ENCODE peak calls at places on chromosomes 13 and 19, in seven cellular contexts. One of them, this sample, is unnamed.
A peak's percentile ranks its signal among the peaks of the same experiment; 100 is the strongest.

GRCh38 chr19:17248011-17248776 is 2.5 kb upstream of the NR2F6 start:
- DNase-seq in stomach: peak; percentile 60
- DNase-seq in suprapubic skin: no peak
- DNase-seq in lung: no peak
- DNase-seq in psoas muscle: no peak
- DNase-seq in right lobe of liver: no peak
- DNase-seq in cardiac muscle cell: no peak
- DNase-seq in this sample: peak; percentile 75

GRCh38 chr19:18416778-18417249 is 2.4 kb upstream of the SSBP4 start:
- DNase-seq in stomach: peak; percentile 74
- DNase-seq in suprapubic skin: peak; percentile 97
- DNase-seq in lung: peak; percentile 81
- DNase-seq in psoas muscle: peak; percentile 93
- DNase-seq in right lobe of liver: peak; percentile 91
- DNase-seq in cardiac muscle cell: peak; percentile 96
- DNase-seq in this sample: no peak

GRCh38 chr19:55070755-55071502 is 4.7 kb upstream of the EPS8L1 start:
- DNase-seq in stomach: peak; percentile 73
- DNase-seq in suprapubic skin: no peak
- DNase-seq in lung: peak; percentile 58
- DNase-seq in psoas muscle: no peak
- DNase-seq in right lobe of liver: no peak
- DNase-seq in cardiac muscle cell: peak; percentile 46
- DNase-seq in this sample: peak; percentile 84

GRCh38 chr13:46655727-46656180 is 102.8 kb downstream of the LRCH1 start:
- DNase-seq in stomach: peak; percentile 59
- DNase-seq in suprapubic skin: no peak
- DNase-seq in lung: no peak
- DNase-seq in psoas muscle: no peak
- DNase-seq in right lobe of liver: no peak
- DNase-seq in cardiac muscle cell: peak; percentile 68
- DNase-seq in this sample: no peak

GRCh38 chr13:77781804-77782203 is 84.3 kb downstream of the SLAIN1 start:
- DNase-seq in stomach: no peak
- DNase-seq in suprapubic skin: no peak
- DNase-seq in lung: no peak
- DNase-seq in psoas muscle: no peak
- DNase-seq in right lobe of liver: no peak
- DNase-seq in cardiac muscle cell: no peak
- DNase-seq in this sample: no peak

GRCh38 chr13:50873481-50873880 is 30.0 kb upstream of the DLEU7 start:
- DNase-seq in stomach: no peak
- DNase-seq in suprapubic skin: no peak
- DNase-seq in lung: no peak
- DNase-seq in psoas muscle: no peak
- DNase-seq in right lobe of liver: no peak
- DNase-seq in cardiac muscle cell: no peak
- DNase-seq in this sample: no peak

GRCh38 chr13:111115841-111116500 is 861 bp downstream of the ARHGEF7 start:
- DNase-seq in stomach: no peak
- DNase-seq in suprapubic skin: peak; percentile 81
- DNase-seq in lung: no peak
- DNase-seq in psoas muscle: peak; percentile 64
- DNase-seq in right lobe of liver: peak; percentile 67
- DNase-seq in cardiac muscle cell: peak; percentile 77
- DNase-seq in this sample: peak; percentile 66

GRCh38 chr19:49272204-49272603 is 52.8 kb downstream of the SLC6A16 start:
- DNase-seq in stomach: no peak
- DNase-seq in suprapubic skin: no peak
- DNase-seq in lung: no peak
- DNase-seq in psoas muscle: no peak
- DNase-seq in right lobe of liver: no peak
- DNase-seq in cardiac muscle cell: peak; percentile 31
- DNase-seq in this sample: no peak

GRCh38 chr13:50923272-50923671 is 13.7 kb downstream of the RNASEH2B start:
- DNase-seq in stomach: no peak
- DNase-seq in suprapubic skin: no peak
- DNase-seq in lung: no peak
- DNase-seq in psoas muscle: no peak
- DNase-seq in right lobe of liver: no peak
- DNase-seq in cardiac muscle cell: no peak
- DNase-seq in this sample: no peak

GRCh38 chr13:20669162-20669561 is 34.3 kb upstream of the IL17D start:
- DNase-seq in stomach: no peak
- DNase-seq in suprapubic skin: no peak
- DNase-seq in lung: no peak
- DNase-seq in psoas muscle: no peak
- DNase-seq in right lobe of liver: no peak
- DNase-seq in cardiac muscle cell: no peak
- DNase-seq in this sample: no peak
- H3K27ac ChIP-seq in stomach: no peak overlapping the region
- H3K27ac ChIP-seq in suprapubic skin: no peak overlapping the region
- H3K27ac ChIP-seq in lung: no peak overlapping the region
- H3K27ac ChIP-seq in psoas muscle: no peak overlapping the region
- H3K27ac ChIP-seq in right lobe of liver: no peak overlapping the region
- H3K27ac ChIP-seq in cardiac muscle cell: no peak overlapping the region
- H3K27ac ChIP-seq in this sample: no peak overlapping the region

GRCh38 chr19:28500982-28501633 is 711.8 kb downstream of the UQCRFS1 start:
- DNase-seq in stomach: no peak
- DNase-seq in suprapubic skin: no peak
- DNase-seq in lung: no peak
- DNase-seq in psoas muscle: no peak
- DNase-seq in right lobe of liver: no peak
- DNase-seq in cardiac muscle cell: no peak
- DNase-seq in this sample: no peak
- H3K4me1 ChIP-seq in stomach: no peaks in the 10 kb centered on the region
- H3K4me1 ChIP-seq in suprapubic skin: no peaks in the 10 kb centered on the region
- H3K4me1 ChIP-seq in lung: no peaks in the 10 kb centered on the region
- H3K4me1 ChIP-seq in psoas muscle: no peaks in the 10 kb centered on the region
- H3K4me1 ChIP-seq in right lobe of liver: no peaks in the 10 kb centered on the region
- H3K4me1 ChIP-seq in cardiac muscle cell: no peaks in the 10 kb centered on the region
- H3K4me1 ChIP-seq in this sample: no peaks in the 10 kb centered on the region

GRCh38 chr13:109135018-109135417 is 505.6 kb downstream of the MYO16 start:
- DNase-seq in stomach: no peak
- DNase-seq in suprapubic skin: no peak
- DNase-seq in lung: no peak
- DNase-seq in psoas muscle: no peak
- DNase-seq in right lobe of liver: no peak
- DNase-seq in cardiac muscle cell: no peak
- DNase-seq in this sample: no peak
- H3K4me3 ChIP-seq in stomach: no peak overlapping the region
- H3K4me3 ChIP-seq in suprapubic skin: no peak overlapping the region
- H3K4me3 ChIP-seq in lung: no peak overlapping the region
- H3K4me3 ChIP-seq in psoas muscle: no peak overlapping the region
- H3K4me3 ChIP-seq in right lobe of liver: no peak overlapping the region
- H3K4me3 ChIP-seq in cardiac muscle cell: no peak overlapping the region
- H3K4me3 ChIP-seq in this sample: no peak overlapping the region

GRCh38 chr19:20254151-20254550 is 87.1 kb downstream of the ZNF486 start:
- DNase-seq in stomach: no peak
- DNase-seq in suprapubic skin: no peak
- DNase-seq in lung: no peak
- DNase-seq in psoas muscle: no peak
- DNase-seq in right lobe of liver: no peak
- DNase-seq in cardiac muscle cell: no peak
- DNase-seq in this sample: no peak

GRCh38 chr19:20256606-20257005 is 89.6 kb downstream of the ZNF486 start:
- DNase-seq in stomach: no peak
- DNase-seq in suprapubic skin: no peak
- DNase-seq in lung: no peak
- DNase-seq in psoas muscle: no peak
- DNase-seq in right lobe of liver: no peak
- DNase-seq in cardiac muscle cell: no peak
- DNase-seq in this sample: no peak

GRCh38 chr19:20259615-20260014 is 92.6 kb downstream of the ZNF486 start:
- DNase-seq in stomach: no peak
- DNase-seq in suprapubic skin: no peak
- DNase-seq in lung: no peak
- DNase-seq in psoas muscle: no peak
- DNase-seq in right lobe of liver: no peak
- DNase-seq in cardiac muscle cell: no peak
- DNase-seq in this sample: no peak
- H3K27ac ChIP-seq in stomach: no peak overlapping the region
- H3K27ac ChIP-seq in suprapubic skin: no peak overlapping the region
- H3K27ac ChIP-seq in lung: no peak overlapping the region
- H3K27ac ChIP-seq in psoas muscle: no peak overlapping the region
- H3K27ac ChIP-seq in right lobe of liver: no peak overlapping the region
- H3K27ac ChIP-seq in cardiac muscle cell: no peak overlapping the region
- H3K27ac ChIP-seq in this sample: no peak overlapping the region

GRCh38 chr19:1409204-1410005 is 2.0 kb downstream of the DAZAP1 start:
- DNase-seq in stomach: no peak
- DNase-seq in suprapubic skin: no peak
- DNase-seq in lung: no peak
- DNase-seq in psoas muscle: no peak
- DNase-seq in right lobe of liver: peak; percentile 57
- DNase-seq in cardiac muscle cell: no peak
- DNase-seq in this sample: no peak

GRCh38 chr19:1406496-1406817 is 929 bp upstream of the DAZAP1 start:
- DNase-seq in stomach: no peak
- DNase-seq in suprapubic skin: no peak
- DNase-seq in lung: no peak
- DNase-seq in psoas muscle: no peak
- DNase-seq in right lobe of liver: no peak
- DNase-seq in cardiac muscle cell: no peak
- DNase-seq in this sample: peak; percentile 54

GRCh38 chr19:1407662-1408299 is 395 bp downstream of the DAZAP1 start:
- DNase-seq in stomach: no peak
- DNase-seq in suprapubic skin: no peak
- DNase-seq in lung: peak; percentile 50
- DNase-seq in psoas muscle: peak; percentile 77
- DNase-seq in right lobe of liver: peak; percentile 71
- DNase-seq in cardiac muscle cell: no peak
- DNase-seq in this sample: no peak

GRCh38 chr19:1408300-1409203 is 1.2 kb downstream of the DAZAP1 start:
- DNase-seq in stomach: peak; percentile 51
- DNase-seq in suprapubic skin: no peak
- DNase-seq in lung: peak; percentile 62
- DNase-seq in psoas muscle: peak; percentile 77
- DNase-seq in right lobe of liver: peak; percentile 68
- DNase-seq in cardiac muscle cell: peak; percentile 62
- DNase-seq in this sample: peak; percentile 50

DNA sequence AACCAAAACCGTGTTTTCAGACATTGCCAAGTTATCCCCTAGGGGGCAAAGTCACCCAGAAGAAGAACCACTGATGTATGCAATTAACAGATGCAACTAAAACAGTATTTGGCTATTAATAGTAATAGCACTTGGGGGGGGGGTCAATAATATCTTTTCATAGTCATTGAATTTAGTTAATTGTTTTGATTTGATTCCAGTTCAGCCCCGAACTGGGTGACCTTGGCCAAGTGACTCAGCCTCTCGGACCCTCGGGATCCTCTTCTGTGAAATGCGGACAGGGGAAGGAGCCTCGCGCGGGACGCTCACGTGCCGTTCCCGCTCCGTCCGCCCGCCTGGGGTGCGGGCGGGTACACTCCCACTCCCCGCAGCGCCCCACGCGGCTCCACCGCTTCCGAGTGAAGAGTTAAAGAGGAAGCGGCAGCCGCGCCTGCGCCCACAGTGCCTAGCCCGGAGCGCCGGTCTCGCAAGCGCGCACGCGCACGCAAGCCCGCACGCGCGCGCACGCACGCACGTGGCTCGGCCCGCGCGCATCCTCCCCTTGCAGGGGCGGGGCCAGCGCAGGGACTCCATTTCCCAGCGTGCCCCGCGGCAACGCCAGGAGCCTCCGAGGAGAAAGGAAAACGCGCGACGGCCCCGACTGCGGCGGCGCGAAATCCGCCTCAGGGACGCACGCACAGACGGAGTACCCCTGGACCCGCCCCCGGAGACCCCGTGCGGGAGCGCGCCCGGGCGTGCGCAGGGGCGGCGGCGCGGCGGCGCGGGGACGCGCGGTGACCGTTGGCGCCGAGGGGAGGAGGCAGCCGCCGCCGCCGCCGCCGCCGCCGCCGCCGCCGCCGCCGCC is at the start of gene DAZAP1:
- DNase-seq in stomach: peak; percentile 100
- DNase-seq in suprapubic skin: peak; percentile 99
- DNase-seq in lung: peak; percentile 97
- DNase-seq in psoas muscle: peak; percentile 100
- DNase-seq in right lobe of liver: peak; percentile 99
- DNase-seq in cardiac muscle cell: peak; percentile 99
- DNase-seq in this sample: peak; percentile 99
- H3K4me1 ChIP-seq in stomach: peaks cover 67% of the 10 kb centered on the region
- H3K4me1 ChIP-seq in suprapubic skin: peaks cover 61% of the 10 kb centered on the region
- H3K4me1 ChIP-seq in lung: peaks cover 27% of the 10 kb centered on the region
- H3K4me1 ChIP-seq in psoas muscle: peaks cover 37% of the 10 kb centered on the region
- H3K4me1 ChIP-seq in right lobe of liver: peaks cover 4% of the 10 kb centered on the region
- H3K4me1 ChIP-seq in cardiac muscle cell: peaks cover 13% of the 10 kb centered on the region
- H3K4me1 ChIP-seq in this sample: peaks cover 9% of the 10 kb centered on the region

GRCh38 chr13:100520936-100521765 is 67.4 kb downstream of the GGACT start:
- DNase-seq in stomach: no peak
- DNase-seq in suprapubic skin: no peak
- DNase-seq in lung: no peak
- DNase-seq in psoas muscle: no peak
- DNase-seq in right lobe of liver: no peak
- DNase-seq in cardiac muscle cell: no peak
- DNase-seq in this sample: no peak
- H3K4me3 ChIP-seq in stomach: no peak overlapping the region
- H3K4me3 ChIP-seq in suprapubic skin: no peak overlapping the region
- H3K4me3 ChIP-seq in lung: no peak overlapping the region
- H3K4me3 ChIP-seq in psoas muscle: no peak overlapping the region
- H3K4me3 ChIP-seq in right lobe of liver: no peak overlapping the region
- H3K4me3 ChIP-seq in cardiac muscle cell: no peak overlapping the region
- H3K4me3 ChIP-seq in this sample: no peak overlapping the region

GRCh38 chr19:30785728-30786127 is 413.5 kb downstream of the ZNF536 start:
- DNase-seq in stomach: no peak
- DNase-seq in suprapubic skin: no peak
- DNase-seq in lung: peak; percentile 0
- DNase-seq in psoas muscle: no peak
- DNase-seq in right lobe of liver: no peak
- DNase-seq in cardiac muscle cell: no peak
- DNase-seq in this sample: no peak
- H3K27ac ChIP-seq in stomach: no peak overlapping the region
- H3K27ac ChIP-seq in suprapubic skin: no peak overlapping the region
- H3K27ac ChIP-seq in lung: no peak overlapping the region
- H3K27ac ChIP-seq in psoas muscle: no peak overlapping the region
- H3K27ac ChIP-seq in right lobe of liver: no peak overlapping the region
- H3K27ac ChIP-seq in cardiac muscle cell: no peak overlapping the region
- H3K27ac ChIP-seq in this sample: no peak overlapping the region

GRCh38 chr13:105139380-105140285 is 1395.8 kb downstream of the EFNB2 start:
- DNase-seq in stomach: peak; percentile 27
- DNase-seq in suprapubic skin: peak; percentile 57
- DNase-seq in lung: peak; percentile 40
- DNase-seq in psoas muscle: peak; percentile 37
- DNase-seq in right lobe of liver: peak; percentile 56
- DNase-seq in cardiac muscle cell: peak; percentile 32
- DNase-seq in this sample: peak; percentile 63

GRCh38 chr13:105139048-105139379 is 1396.4 kb downstream of the EFNB2 start:
- DNase-seq in stomach: no peak
- DNase-seq in suprapubic skin: no peak
- DNase-seq in lung: no peak
- DNase-seq in psoas muscle: no peak
- DNase-seq in right lobe of liver: no peak
- DNase-seq in cardiac muscle cell: no peak
- DNase-seq in this sample: no peak

GRCh38 chr13:105135852-105136251 is 1399.6 kb downstream of the EFNB2 start:
- DNase-seq in stomach: no peak
- DNase-seq in suprapubic skin: no peak
- DNase-seq in lung: no peak
- DNase-seq in psoas muscle: no peak
- DNase-seq in right lobe of liver: no peak
- DNase-seq in cardiac muscle cell: peak; percentile 6
- DNase-seq in this sample: no peak
- H3K4me1 ChIP-seq in stomach: no peaks in the 10 kb centered on the region
- H3K4me1 ChIP-seq in suprapubic skin: no peaks in the 10 kb centered on the region
- H3K4me1 ChIP-seq in lung: no peaks in the 10 kb centered on the region
- H3K4me1 ChIP-seq in psoas muscle: no peaks in the 10 kb centered on the region
- H3K4me1 ChIP-seq in right lobe of liver: no peaks in the 10 kb centered on the region
- H3K4me1 ChIP-seq in cardiac muscle cell: no peaks in the 10 kb centered on the region
- H3K4me1 ChIP-seq in this sample: no peaks in the 10 kb centered on the region

This sample was measured in small intestine.